ENCODE peak calls at places on chromosome X, in eight cellular contexts. U, D, M, K, O, H, W and Y are unnamed samples.
A peak's percentile ranks its signal among the peaks of the same experiment; 100 is the strongest.

GRCh38 chrX:17361620-17362019 is 13.4 kb upstream of the NHS start:
- DNase-seq in D (no peak), H (peak; percentile 30), M (peak; percentile 5), O (peak; percentile 21), U (no peak), W (no peak), K (no peak), Y (no peak)

GRCh38 chrX:26783512-26784225 is 567.7 kb downstream of the MAGEB5 start:
- DNase-seq in K (peak; percentile 6), O (peak; percentile 65), U (peak; percentile 10), W (peak; percentile 0), D (no peak), H (peak; percentile 48), M (peak; percentile 27), Y (no peak)

GRCh38 chrX:153865321-153865580 is 20.7 kb downstream of the L1CAM start:
- DNase-seq in U (no peak), D (no peak), W (no peak), M (no peak), K (no peak), H (no peak), O (no peak), Y (no peak)

GRCh38 chrX:113741744-113742143 is 842.1 kb upstream of the HTR2C start:
- DNase-seq in D (no peak), M (peak; percentile 50), H (peak; percentile 23), U (peak; percentile 22), K (peak; percentile 68), O (peak; percentile 19), W (peak; percentile 48), Y (no peak)

GRCh38 chrX:24876782-24877315 is 138.9 kb downstream of the ARX start:
- DNase-seq in W (no peak), K (no peak), M (no peak), D (no peak), U (no peak), H (peak; percentile 13), O (no peak), Y (no peak)

GRCh38 chrX:76148753-76149152 is 24.1 kb upstream of the PBDC1 start:
- DNase-seq in M (peak; percentile 43), U (no peak), O (peak; percentile 72), H (peak; percentile 21), K (peak; percentile 39), W (peak; percentile 25), D (no peak), Y (no peak)

GRCh38 chrX:42772874-42773273 is 5.1 kb downstream of the PPP1R2C start:
- DNase-seq in O (no peak), M (no peak), K (no peak), W (no peak), D (no peak), H (no peak), U (no peak), Y (no peak)

GRCh38 chrX:136708348-136708747 is 60.4 kb downstream of the CD40LG start:
- DNase-seq in H (no peak), D (no peak), U (no peak), K (no peak), M (no peak), W (no peak), O (peak; percentile 9), Y (no peak)

GRCh38 chrX:47573334-47574095 is 8.7 kb upstream of the TIMP1 start:
- DNase-seq in K (peak; percentile 84), O (no peak), H (peak; percentile 58), M (peak; percentile 79), U (no peak), D (no peak), W (peak; percentile 70), Y (no peak)

GRCh38 chrX:771536-771935 is 140.9 kb downstream of the SHOX start:
- DNase-seq in M (no peak), W (no peak), H (no peak), K (no peak), O (no peak), D (no peak), U (no peak), Y (no peak)

GRCh38 chrX:130343411-130343810 is 3.7 kb downstream of the SLC25A14 start:
- DNase-seq in U (no peak), D (no peak), K (peak; percentile 38), W (no peak), M (no peak), O (no peak), H (no peak), Y (no peak)

GRCh38 chrX:104742345-104742744 is 176.3 kb downstream of the IL1RAPL2 start:
- DNase-seq in U (no peak), M (no peak), H (no peak), K (no peak), D (no peak), O (no peak), W (no peak), Y (no peak)

GRCh38 chrX:123340691-123341090 is 156.6 kb downstream of the GRIA3 start:
- DNase-seq in K (no peak), D (no peak), W (peak; percentile 37), M (peak; percentile 69), U (peak; percentile 16), O (no peak), H (peak; percentile 18), Y (no peak)

GRCh38 chrX:20361890-20362262 is 95.2 kb upstream of the RPS6KA3 start:
- DNase-seq in W (peak; percentile 85), O (no peak), D (no peak), K (peak; percentile 82), H (no peak), U (no peak), M (peak; percentile 51), Y (no peak)

GRCh38 chrX:80812176-80812575 is 2.5 kb upstream of the BRWD3 start:
- DNase-seq in O (peak; percentile 83), U (no peak), W (peak; percentile 43), D (no peak), K (peak; percentile 62), H (peak; percentile 69), M (no peak), Y (no peak)

GRCh38 chrX:72105436-72105835 is 26.3 kb downstream of the RTL5 start:
- DNase-seq in D (no peak), U (no peak), M (no peak), K (no peak), W (no peak), O (no peak), H (no peak), Y (no peak)

GRCh38 chrX:69038188-69038587 is 127.1 kb downstream of the PJA1 start:
- DNase-seq in W (no peak), H (no peak), K (no peak), D (no peak), O (no peak), U (no peak), M (no peak), Y (no peak)

DNA sequence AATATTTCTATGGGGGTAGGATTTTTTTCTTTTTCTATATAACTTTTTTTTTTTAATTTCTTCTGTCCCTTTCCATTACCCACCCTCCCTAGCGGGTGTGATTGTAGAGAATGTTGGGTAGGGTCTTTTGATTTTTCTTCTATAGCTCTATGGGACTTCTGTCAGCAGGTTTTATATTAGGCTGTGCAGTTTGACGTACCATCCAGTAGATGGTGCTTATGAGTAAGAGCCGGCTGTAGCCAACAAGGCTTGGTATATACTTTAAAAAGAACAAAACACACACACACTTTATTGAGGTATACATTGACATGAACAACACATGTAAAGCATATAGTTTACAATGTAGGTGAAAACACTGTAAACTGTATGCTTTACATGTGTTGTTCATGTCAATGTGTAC is 247.9 kb upstream of the POF1B start:
- DNase-seq in W (no peak), H (no peak), U (no peak), O (no peak), M (no peak), K (no peak), D (no peak), Y (no peak)
- TF ChIP-seq CTCF in W (peak; percentile 35), H (no peak), U (peak; percentile 3), O (no peak), M (peak; percentile 15), K (no peak), D (no peak), Y (peak; percentile 45)

GRCh38 chrX:117985241-117985640 is 131.4 kb downstream of the KLHL13 start:
- DNase-seq in D (no peak), W (no peak), U (no peak), K (no peak), H (no peak), M (no peak), O (peak; percentile 15), Y (no peak)
- TF ChIP-seq CTCF in D (no peak), W (no peak), U (peak; percentile 23), K (no peak), H (no peak), M (peak; percentile 11), O (peak; percentile 15), Y (peak; percentile 35)

DNA sequence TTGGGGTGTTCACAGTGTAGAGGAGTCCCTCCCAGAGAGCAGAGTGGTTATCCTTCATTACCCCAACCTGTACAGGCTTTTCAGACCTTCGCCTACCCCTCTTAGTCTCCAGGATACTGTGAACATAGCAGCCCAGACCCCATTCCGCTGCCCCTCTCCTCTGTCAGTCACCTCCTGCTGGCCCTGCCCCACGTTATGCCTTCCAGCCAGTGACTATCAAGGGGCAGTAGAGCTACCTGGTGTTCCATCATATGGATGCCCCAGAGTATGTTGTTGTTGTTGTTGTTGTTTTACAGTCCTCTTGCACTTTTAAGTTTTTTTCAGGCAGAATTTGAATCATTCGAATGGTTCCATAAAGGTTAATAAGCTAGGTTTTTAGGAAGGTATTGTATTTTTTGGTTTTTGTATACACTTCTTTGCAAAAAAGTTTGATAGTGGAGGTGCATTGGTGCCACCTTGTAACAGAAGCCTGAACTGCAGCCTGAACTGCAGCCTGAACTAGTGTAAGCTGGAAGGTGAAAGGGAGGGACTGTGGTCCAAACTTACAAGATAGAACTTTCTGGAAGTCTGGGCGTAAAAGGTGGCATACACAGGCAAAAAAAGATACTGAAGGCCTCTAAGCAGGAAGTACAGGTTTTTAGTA is 101.4 kb upstream of the RAB40AL start:
- DNase-seq in H (peak; percentile 18), U (no peak), K (peak; percentile 51), M (peak; percentile 46), O (peak; percentile 12), D (no peak), W (peak; percentile 28), Y (no peak)
- TF ChIP-seq CTCF in H (no peak), U (peak; percentile 62), K (peak; percentile 64), M (peak; percentile 64), O (peak; percentile 46), D (no peak), W (peak; percentile 67), Y (peak; percentile 49)

GRCh38 chrX:152641996-152642395 is 4.3 kb downstream of the GABRQ start:
- DNase-seq in U (no peak), K (peak; percentile 5), D (no peak), W (peak; percentile 0), M (peak; percentile 6), H (peak; percentile 22), O (peak; percentile 17), Y (no peak)
- TF ChIP-seq CTCF in U (no peak), K (peak; percentile 9), D (no peak), W (no peak), M (peak; percentile 23), H (no peak), O (no peak), Y (no peak)

GRCh38 chrX:64570204-64570603 is 175.0 kb upstream of the MTMR8 start:
- DNase-seq in U (no peak), M (no peak), D (no peak), O (peak; percentile 1), W (no peak), K (no peak), H (no peak), Y (no peak)
- TF ChIP-seq CTCF in U (no peak), M (no peak), D (no peak), O (peak; percentile 11), W (no peak), K (no peak), H (no peak), Y (peak; percentile 51)